ENCODE peak calls at places on chromosomes 6 and 20, in five cellular contexts. Y is CD8-positive, alpha-beta T cell; B is upper lobe of left lung; V is heart right ventricle; D is AG04450. K is an unnamed sample.

GRCh38 chr6:33577106-33577535 is 3.0 kb downstream of the BAK1 start:
- DNase-seq in Y (no peak), B (peak; percentile 61), V (peak; percentile 65), D (no peak), K (no peak)

GRCh38 chr6:154390034-154390433 is 33.4 kb upstream of the IPCEF1 start:
- DNase-seq in Y (no peak), B (no peak), V (no peak), D (no peak), K (no peak)

GRCh38 chr20:59994697-59995122 is 36.5 kb downstream of the CDH26 start:
- DNase-seq in Y (no peak), B (peak; percentile 89), V (peak; percentile 32), D (no peak), K (no peak)

GRCh38 chr6:17389274-17389847 is 4.0 kb upstream of the CAP2 start:
- DNase-seq in Y (no peak), B (no peak), V (no peak), D (no peak), K (no peak)

GRCh38 chr20:17518339-17519052 is 12.7 kb downstream of the BFSP1 start:
- DNase-seq in Y (no peak), B (no peak), V (no peak), D (no peak), K (no peak)

GRCh38 chr6:103893082-103893481 is 966.6 kb downstream of the HACE1 start:
- DNase-seq in Y (no peak), B (no peak), V (peak; percentile 15), D (no peak), K (no peak)

GRCh38 chr6:125306756-125307149 is 5.0 kb upstream of the HDDC2 start:
- DNase-seq in Y (no peak), B (no peak), V (no peak), D (no peak), K (no peak)

GRCh38 chr20:18916886-18917785 is 103.6 kb downstream of the SCP2D1 start:
- DNase-seq in Y (no peak), B (no peak), V (no peak), D (no peak), K (no peak)

GRCh38 chr6:95133578-95133977 is 443.8 kb upstream of the MANEA start:
- DNase-seq in Y (no peak), B (no peak), V (no peak), D (no peak), K (no peak)

GRCh38 chr20:3716195-3716834 is 3.9 kb upstream of the SIGLEC1 start:
- DNase-seq in Y (no peak), B (no peak), V (peak; percentile 46), D (no peak), K (no peak)

GRCh38 chr6:130693944-130694343 is 133.3 kb upstream of the SMLR1 start:
- DNase-seq in Y (no peak), B (no peak), V (no peak), D (no peak), K (no peak)

GRCh38 chr6:149201068-149201655 is 116.3 kb upstream of the TAB2 start:
- DNase-seq in Y (no peak), B (no peak), V (no peak), D (no peak), K (no peak)

GRCh38 chr6:33208089-33208967 is at the start of gene RING1:
- DNase-seq in Y (peak; percentile 93), B (peak; percentile 91), V (peak; percentile 90), D (no peak), K (peak; percentile 88)

GRCh38 chr6:159984268-159984786 is 15.4 kb downstream of the IGF2R start:
- DNase-seq in Y (no peak), B (peak; percentile 48), V (no peak), D (peak; percentile 58), K (no peak)

GRCh38 chr6:108798672-108799355 is 49.4 kb upstream of the ARMC2 start:
- DNase-seq in Y (peak; percentile 77), B (peak; percentile 61), V (peak; percentile 21), D (no peak), K (no peak)

GRCh38 chr6:36660771-36661471 is 17.6 kb upstream of the CDKN1A start:
- DNase-seq in Y (no peak), B (peak; percentile 71), V (peak; percentile 59), D (no peak), K (no peak)

GRCh38 chr6:1438471-1438881 is 49.1 kb downstream of the FOXF2 start:
- DNase-seq in Y (no peak), B (no peak), V (no peak), D (no peak), K (no peak)

GRCh38 chr6:12331951-12332749 is 42.0 kb downstream of the EDN1 start:
- DNase-seq in Y (no peak), B (no peak), V (no peak), D (no peak), K (no peak)

GRCh38 chr6:166487148-166487547 is 99.3 kb downstream of the RAMACL start:
- DNase-seq in Y (no peak), B (no peak), V (no peak), D (no peak), K (no peak)

GRCh38 chr6:140572129-140572528 is 1197.7 kb upstream of the CITED2 start:
- DNase-seq in Y (no peak), B (no peak), V (no peak), D (peak; percentile 73), K (no peak)

GRCh38 chr20:17725094-17725835 is 25.5 kb downstream of the BANF2 start:
- DNase-seq in Y (no peak), B (peak; percentile 93), V (no peak), D (no peak), K (no peak)

GRCh38 chr6:35318845-35319220 is 21.2 kb downstream of the DEF6 start:
- DNase-seq in Y (no peak), B (no peak), V (no peak), D (no peak), K (no peak)

GRCh38 chr6:139256087-139256486 is 35.7 kb downstream of the TXLNB start:
- DNase-seq in Y (no peak), B (no peak), V (peak; percentile 50), D (peak; percentile 57), K (no peak)

GRCh38 chr6:31883699-31884098 is 4.9 kb upstream of the SLC44A4 start:
- DNase-seq in Y (no peak), B (no peak), V (no peak), D (no peak), K (no peak)

GRCh38 chr20:46122071-46122470 is 4.0 kb downstream of the CD40 start:
- DNase-seq in Y (no peak), B (no peak), V (no peak), D (no peak), K (no peak)

GRCh38 chr6:17013701-17014100 is 88.1 kb upstream of the STMND1 start:
- DNase-seq in Y (no peak), B (no peak), V (no peak), D (peak; percentile 51), K (no peak)

GRCh38 chr6:124056884-124057283 is 253.2 kb downstream of the NKAIN2 start:
- DNase-seq in Y (no peak), B (no peak), V (no peak), D (no peak), K (no peak)

GRCh38 chr6:170234419-170234818 is 56.5 kb downstream of the DLL1 start:
- DNase-seq in Y (no peak), B (no peak), V (no peak), D (no peak), K (no peak)

DNA sequence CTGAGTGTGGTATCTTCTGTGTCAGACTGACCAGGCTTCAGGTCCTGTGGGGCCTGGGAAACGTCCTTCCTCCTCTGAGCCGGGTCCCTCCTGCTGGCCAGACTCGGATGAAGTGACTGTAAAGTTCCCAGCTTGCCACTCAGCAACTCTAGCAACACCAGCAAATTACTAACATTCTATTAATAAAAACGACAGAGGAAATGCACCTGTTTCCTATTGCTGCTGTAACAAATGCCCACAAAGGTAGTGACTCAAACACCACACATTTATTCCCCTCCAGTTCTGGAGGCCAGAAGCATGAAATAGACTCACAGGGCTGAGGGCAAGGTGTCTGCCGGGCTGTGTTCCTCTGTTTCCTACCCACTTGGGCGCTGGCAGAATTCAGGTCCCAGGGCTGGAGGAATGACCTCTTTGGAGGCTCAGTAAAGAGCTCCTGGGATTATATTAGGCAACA is 48.8 kb downstream of the CTCFL start:
- DNase-seq in Y (no peak), B (no peak), V (no peak), D (no peak), K (peak; percentile 27)
- TF ChIP-seq CTCF in Y (no peak), B (no peak), V (no peak), D (no peak), K (no peak)

GRCh38 chr20:9741996-9742395 is 96.9 kb downstream of the PAK5 start:
- DNase-seq in Y (no peak), B (no peak), V (no peak), D (no peak), K (no peak)
- TF ChIP-seq CTCF in Y (no peak), B (no peak), V (no peak), D (no peak), K (no peak)

GRCh38 chr6:113879186-113880096 is 22.3 kb downstream of the MARCKS start:
- DNase-seq in Y (no peak), B (peak; percentile 58), V (peak; percentile 54), D (no peak), K (no peak)
- TF ChIP-seq CTCF in Y (peak; percentile 51), B (peak; percentile 45), V (peak; percentile 82), D (peak; percentile 78), K (no peak)

GRCh38 chr6:163707385-163708355 is 293.2 kb downstream of the QKI start:
- DNase-seq in Y (no peak), B (no peak), V (no peak), D (no peak), K (no peak)
- TF ChIP-seq CTCF in Y (no peak), B (no peak), V (no peak), D (no peak), K (no peak)

K was measured in activated B cell treated with CpG ODN at 0.5 μM for 24 hours.